ENCODE peak calls at places on chromosome X, in nine cellular contexts. R is lower lobe of right lung; O is lung; T is hepatocyte; M is fibroblast of lung; B is heart right ventricle; C is dorsolateral prefrontal cortex; J is upper lobe of left lung; Z is CD4-positive, CD25-positive, alpha-beta regulatory T cell. A is an unnamed sample.

GRCh38 chrX:45479835-45480422 is 279.3 kb upstream of the DIPK2B start:
- DNase-seq in B (no peak), R (no peak), C (no peak), J (no peak), M (peak), T (peak), O (no peak), Z (no peak), A (no peak)

GRCh38 chrX:108468486-108468885 is 28.8 kb downstream of the COL4A5 start:
- DNase-seq in B (no peak), R (no peak), J (no peak), Z (no peak), M (peak), T (no peak), C (no peak), O (no peak), A (no peak)

GRCh38 chrX:13463608-13464007 is 105.8 kb upstream of the EGFL6 start:
- DNase-seq in M (peak), R (no peak), J (no peak), B (no peak), C (no peak), T (peak), Z (no peak), O (no peak), A (no peak)

GRCh38 chrX:95346854-95347253 is 1337.8 kb upstream of the DIAPH2 start:
- DNase-seq in O (no peak), R (no peak), T (no peak), Z (no peak), C (no peak), B (no peak), M (peak), J (no peak), A (no peak)

GRCh38 chrX:65740909-65741308 is 73.5 kb downstream of the MSN start:
- DNase-seq in T (no peak), M (no peak), J (no peak), B (no peak), R (no peak), C (no peak), O (no peak), Z (no peak), A (no peak)

GRCh38 chrX:23782863-23783568 is at the start of gene SAT1:
- DNase-seq in T (peak), M (peak), B (peak), O (peak), R (peak), Z (peak), C (peak), J (peak), A (peak)

GRCh38 chrX:14528629-14529287 is 578 bp upstream of the GLRA2 start:
- DNase-seq in R (peak), T (peak), C (peak), B (peak), Z (peak), J (no peak), O (peak), M (no peak), A (no peak)

GRCh38 chrX:67693928-67694327 is 150.1 kb downstream of the AR start:
- DNase-seq in M (peak), J (no peak), T (no peak), Z (no peak), C (no peak), R (no peak), O (no peak), B (no peak), A (no peak)

GRCh38 chrX:122546269-122546668 is 637.8 kb upstream of the GRIA3 start:
- DNase-seq in J (no peak), O (no peak), R (no peak), T (no peak), C (no peak), B (no peak), Z (no peak), M (no peak), A (no peak)

GRCh38 chrX:152913354-152913753 is 15.5 kb downstream of the ZNF185 start:
- DNase-seq in O (no peak), B (no peak), C (no peak), Z (no peak), T (no peak), M (no peak), J (no peak), R (no peak), A (no peak)

GRCh38 chrX:78769356-78769755 is 21.8 kb downstream of the LPAR4 start:
- DNase-seq in Z (no peak), T (no peak), B (no peak), R (no peak), M (no peak), O (no peak), J (no peak), C (no peak), A (no peak)

GRCh38 chrX:23803931-23804381 is 21.0 kb downstream of the SAT1 start:
- DNase-seq in O (peak), R (peak), M (peak), J (no peak), T (peak), Z (no peak), C (no peak), B (peak), A (peak)

GRCh38 chrX:140764401-140764919 is 54.9 kb downstream of the LINC00632 start:
- DNase-seq in C (peak), J (peak), R (peak), M (peak), B (peak), T (peak), Z (no peak), O (no peak), A (no peak)

GRCh38 chrX:14964500-14964899 is 91.3 kb downstream of the MOSPD2 start:
- DNase-seq in T (no peak), B (no peak), M (peak), O (no peak), C (no peak), J (no peak), R (no peak), Z (no peak), A (no peak)

DNA sequence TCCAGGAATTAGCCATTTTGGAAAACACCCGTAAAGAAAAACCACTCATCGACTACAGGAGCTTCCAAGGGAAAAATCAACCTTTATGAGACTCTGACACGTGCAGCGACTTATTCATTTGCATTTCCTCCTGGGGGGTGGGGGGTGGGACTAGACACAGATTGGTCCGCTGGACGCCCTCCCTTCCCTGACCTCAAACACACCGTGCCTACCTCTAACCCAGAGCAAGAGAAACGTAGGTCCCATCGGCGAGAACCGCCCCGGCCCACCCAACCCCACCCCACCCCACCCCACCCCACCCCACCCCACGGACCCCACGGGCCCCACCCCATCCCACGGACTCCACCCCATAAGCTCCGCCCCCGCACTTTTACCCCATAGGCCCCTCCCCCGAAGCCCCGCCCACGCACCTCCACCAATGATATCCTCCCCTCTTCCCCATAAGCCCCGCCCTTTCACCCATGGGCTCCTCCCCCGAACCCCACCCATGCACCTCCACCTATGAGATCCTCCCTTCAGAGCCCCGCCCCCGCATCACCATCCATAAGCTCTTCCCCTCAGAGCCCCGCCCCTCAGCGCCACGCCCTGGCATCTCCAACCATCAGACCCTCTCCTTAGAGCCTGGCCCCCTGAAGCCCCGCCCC is 1.1 kb downstream of the GTPBP6 start:
- DNase-seq in J (peak), R (no peak), B (no peak), Z (no peak), M (no peak), O (no peak), C (no peak), T (no peak), A (no peak)
- H3K27ac ChIP-seq in J (peak), R (peak), B (no peak), Z (peak), M (peak), O (no peak), C (peak), T (peak), A (peak)

GRCh38 chrX:39726810-39727209 is 370.9 kb downstream of the BCOR start:
- DNase-seq in T (no peak), M (peak), B (peak), R (no peak), J (no peak), O (no peak), C (no peak), Z (no peak), A (peak)
- H3K27ac ChIP-seq in T (peak), M (no peak), B (peak), R (no peak), J (no peak), O (no peak), C (no peak), Z (no peak), A (peak)

GRCh38 chrX:40651620-40652223 is 4.4 kb upstream of the CXorf38 start:
- DNase-seq in J (no peak), B (peak), M (peak), R (peak), C (peak), Z (peak), T (peak), O (peak), A (no peak)

GRCh38 chrX:40644175-40644574 is 3.2 kb downstream of the CXorf38 start:
- DNase-seq in R (no peak), C (no peak), T (no peak), J (no peak), B (no peak), M (no peak), Z (no peak), O (no peak), A (no peak)

GRCh38 chrX:40647307-40648197 is at the start of gene CXorf38:
- DNase-seq in M (peak), R (peak), C (peak), Z (peak), B (peak), J (peak), T (peak), O (peak), A (peak)

GRCh38 chrX:40644821-40645358 is 2.5 kb downstream of the CXorf38 start:
- DNase-seq in C (no peak), R (peak), O (peak), J (no peak), M (peak), T (peak), B (peak), Z (peak), A (no peak)

GRCh38 chrX:40646489-40647306 is 663 bp downstream of the CXorf38 start:
- DNase-seq in T (peak), C (no peak), B (peak), O (peak), M (peak), J (peak), R (peak), Z (peak), A (peak)
- H3K27ac ChIP-seq in T (peak), C (peak), B (peak), O (peak), M (peak), J (peak), R (peak), Z (peak), A (peak)

GRCh38 chrX:71923516-71923915 is 12.9 kb downstream of the NHSL2 start:
- DNase-seq in J (no peak), R (no peak), M (peak), O (no peak), T (no peak), Z (no peak), B (no peak), C (no peak), A (no peak)

GRCh38 chrX:71917621-71918341 is 7.1 kb downstream of the NHSL2 start:
- DNase-seq in Z (no peak), M (peak), O (no peak), J (no peak), T (no peak), B (no peak), R (no peak), C (no peak), A (no peak)

GRCh38 chrX:71922697-71923096 is 12.1 kb downstream of the NHSL2 start:
- DNase-seq in O (no peak), Z (no peak), M (no peak), B (no peak), C (no peak), T (no peak), R (no peak), J (no peak), A (no peak)

GRCh38 chrX:71919436-71919835 is 8.8 kb downstream of the NHSL2 start:
- DNase-seq in M (peak), B (no peak), C (no peak), Z (no peak), R (no peak), J (no peak), T (no peak), O (no peak), A (no peak)

DNA sequence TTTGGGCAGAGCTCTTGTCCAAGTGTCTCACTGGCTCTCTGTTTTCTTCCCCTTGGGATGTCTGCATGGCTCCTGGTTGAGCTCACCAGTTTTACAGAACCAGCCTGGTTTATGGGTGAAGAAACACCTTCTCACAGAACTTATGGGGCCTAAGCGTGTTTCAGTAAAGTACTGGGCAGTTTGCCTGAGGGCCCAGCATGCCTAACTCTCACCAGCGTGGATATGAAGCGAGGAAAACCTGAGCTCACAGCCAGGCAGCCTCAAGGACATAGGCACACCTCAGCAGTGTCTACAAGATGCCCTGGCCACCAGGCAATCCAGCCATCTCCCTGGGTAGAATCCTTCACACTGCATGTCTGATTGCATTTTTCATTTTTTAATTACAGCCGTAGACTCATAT is 9.2 kb downstream of the NHSL2 start:
- DNase-seq in J (no peak), C (no peak), Z (no peak), T (no peak), M (no peak), B (no peak), R (no peak), O (no peak), A (no peak)
- H3K27ac ChIP-seq in J (no peak), C (no peak), Z (no peak), T (no peak), M (no peak), B (no peak), R (no peak), O (no peak), A (no peak)

GRCh38 chrX:129678881-129679195 is 24.1 kb upstream of the APLN start:
- DNase-seq in O (no peak), T (no peak), M (no peak), Z (no peak), R (no peak), B (no peak), J (no peak), C (no peak), A (no peak)
- H3K27ac ChIP-seq in O (peak), T (no peak), M (no peak), Z (no peak), R (peak), B (peak), J (peak), C (peak), A (peak)

DNA sequence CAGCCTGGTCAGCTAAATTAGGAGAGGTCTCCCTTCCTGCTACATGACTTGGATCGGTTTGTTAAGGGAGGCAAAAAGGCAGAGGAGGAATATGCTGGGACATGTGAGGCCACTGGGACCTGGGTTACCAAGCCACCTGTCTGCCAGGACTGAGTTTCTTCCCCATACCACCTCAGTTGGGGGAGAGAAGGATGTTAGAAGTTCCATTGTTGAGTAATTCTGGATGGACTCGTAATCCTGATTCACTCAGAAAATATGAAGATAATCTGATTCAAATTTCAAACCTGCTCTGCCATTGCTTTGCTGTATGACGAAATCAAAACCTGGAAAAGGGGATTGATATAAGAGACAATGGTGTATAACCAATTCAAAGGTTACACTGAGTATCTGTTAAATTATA is 97.4 kb upstream of the S100G start:
- DNase-seq in T (no peak), J (no peak), B (no peak), R (no peak), C (no peak), O (no peak), Z (no peak), M (peak), A (no peak)
- H3K27ac ChIP-seq in T (no peak), J (no peak), B (no peak), R (no peak), C (no peak), O (no peak), Z (no peak), M (no peak), A (no peak)

A was measured in breast epithelium.